ENCODE peak calls at places on chromosomes 7 and 10, in four cellular contexts. One of them, this sample, is unnamed.
A peak's percentile ranks its signal among the peaks of the same experiment; 100 is the strongest.

GRCh38 chr10:86804805-86805204 is 48.4 kb downstream of the BMPR1A start:
- DNase-seq in IMR-90: no peak
- DNase-seq in neuronal stem cell: no peak
- DNase-seq in mesendoderm: no peak
- DNase-seq in this sample: no peak

GRCh38 chr7:135573541-135573940 is 15.8 kb downstream of the NUP205 start:
- DNase-seq in mesendoderm: no peak
- DNase-seq in neuronal stem cell: no peak
- DNase-seq in IMR-90: no peak
- DNase-seq in this sample: no peak

GRCh38 chr7:19982841-19983835 is 209.7 kb upstream of the TMEM196 start:
- DNase-seq in neuronal stem cell: peak; percentile 23
- DNase-seq in IMR-90: peak; percentile 77
- DNase-seq in mesendoderm: peak; percentile 92
- DNase-seq in this sample: peak; percentile 2

GRCh38 chr7:135383525-135383924 is 126.4 kb downstream of the CNOT4 start:
- DNase-seq in neuronal stem cell: no peak
- DNase-seq in mesendoderm: no peak
- DNase-seq in IMR-90: no peak
- DNase-seq in this sample: peak; percentile 1

GRCh38 chr10:120735773-120736371 is 115.3 kb upstream of the WDR11 start:
- DNase-seq in neuronal stem cell: no peak
- DNase-seq in mesendoderm: peak; percentile 35
- DNase-seq in IMR-90: peak; percentile 12
- DNase-seq in this sample: no peak

GRCh38 chr10:14349081-14349480 is 18.4 kb upstream of the FRMD4A start:
- DNase-seq in IMR-90: no peak
- DNase-seq in mesendoderm: no peak
- DNase-seq in neuronal stem cell: no peak
- DNase-seq in this sample: no peak

GRCh38 chr7:26013551-26014083 is 138.4 kb upstream of the NFE2L3 start:
- DNase-seq in IMR-90: no peak
- DNase-seq in neuronal stem cell: no peak
- DNase-seq in mesendoderm: no peak
- DNase-seq in this sample: no peak

GRCh38 chr10:124092270-124093075 is 925 bp downstream of the CHST15 start:
- DNase-seq in IMR-90: no peak
- DNase-seq in neuronal stem cell: peak; percentile 57
- DNase-seq in mesendoderm: peak; percentile 72
- DNase-seq in this sample: peak; percentile 32

GRCh38 chr7:13989138-13989943 is at the start of gene ETV1:
- DNase-seq in IMR-90: peak; percentile 60
- DNase-seq in mesendoderm: peak; percentile 97
- DNase-seq in neuronal stem cell: peak; percentile 86
- DNase-seq in this sample: peak; percentile 29

GRCh38 chr7:50679218-50680007 is 103.3 kb downstream of the GRB10 start:
- DNase-seq in neuronal stem cell: no peak
- DNase-seq in mesendoderm: peak; percentile 48
- DNase-seq in IMR-90: peak; percentile 43
- DNase-seq in this sample: no peak

GRCh38 chr7:127850195-127850594 is 181.0 kb downstream of the LRRC4 start:
- DNase-seq in IMR-90: peak; percentile 17
- DNase-seq in mesendoderm: no peak
- DNase-seq in neuronal stem cell: no peak
- DNase-seq in this sample: no peak

GRCh38 chr10:126463306-126463705 is 75.0 kb upstream of the ADAM12 start:
- DNase-seq in mesendoderm: no peak
- DNase-seq in neuronal stem cell: no peak
- DNase-seq in IMR-90: no peak
- DNase-seq in this sample: no peak

GRCh38 chr7:82964150-82964882 is 198.4 kb downstream of the PCLO start:
- DNase-seq in IMR-90: no peak
- DNase-seq in neuronal stem cell: no peak
- DNase-seq in mesendoderm: no peak
- DNase-seq in this sample: no peak

GRCh38 chr7:107922891-107923290 is 31.9 kb downstream of the DLD start:
- DNase-seq in neuronal stem cell: no peak
- DNase-seq in mesendoderm: no peak
- DNase-seq in IMR-90: peak; percentile 33
- DNase-seq in this sample: peak; percentile 19

GRCh38 chr10:132245056-132245455 is 58.3 kb downstream of the DPYSL4 start:
- DNase-seq in IMR-90: no peak
- DNase-seq in mesendoderm: no peak
- DNase-seq in neuronal stem cell: peak; percentile 54
- DNase-seq in this sample: peak; percentile 14
- H3K4ac ChIP-seq in IMR-90: no peak overlapping the region
- H3K4ac ChIP-seq in mesendoderm: no peak overlapping the region
- H3K4ac ChIP-seq in neuronal stem cell: no peak overlapping the region
- H3K4ac ChIP-seq in this sample: no peak overlapping the region

GRCh38 chr10:482848-483247 is 206.6 kb downstream of the DIP2C start:
- DNase-seq in neuronal stem cell: no peak
- DNase-seq in IMR-90: no peak
- DNase-seq in mesendoderm: no peak
- DNase-seq in this sample: no peak

GRCh38 chr10:481636-482035 is 207.8 kb downstream of the DIP2C start:
- DNase-seq in IMR-90: no peak
- DNase-seq in neuronal stem cell: no peak
- DNase-seq in mesendoderm: no peak
- DNase-seq in this sample: no peak

GRCh38 chr10:483266-483665 is 206.2 kb downstream of the DIP2C start:
- DNase-seq in IMR-90: no peak
- DNase-seq in neuronal stem cell: no peak
- DNase-seq in mesendoderm: no peak
- DNase-seq in this sample: no peak

GRCh38 chr10:480928-481551 is 208.4 kb downstream of the DIP2C start:
- DNase-seq in neuronal stem cell: no peak
- DNase-seq in mesendoderm: no peak
- DNase-seq in IMR-90: peak; percentile 57
- DNase-seq in this sample: no peak

DNA sequence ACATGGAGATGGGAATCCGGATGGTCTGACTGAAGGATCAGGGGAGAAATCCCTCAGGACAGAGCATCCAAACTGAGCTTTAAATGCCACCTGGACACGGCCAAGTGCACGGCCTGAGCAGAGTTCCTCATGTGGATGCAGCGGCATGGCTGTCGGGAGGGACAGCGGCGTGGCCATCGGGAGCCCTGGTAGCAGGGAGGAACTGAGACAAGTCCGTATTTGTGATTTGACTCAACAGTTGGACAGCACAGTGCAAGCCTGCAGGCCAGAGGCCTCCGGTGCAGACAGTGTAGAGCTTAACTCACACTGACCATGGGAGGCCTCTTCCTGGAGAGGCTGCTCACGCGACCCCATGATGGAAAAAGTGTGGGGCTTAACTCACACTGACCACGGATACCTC is 207.4 kb downstream of the DIP2C start:
- DNase-seq in IMR-90: no peak
- DNase-seq in mesendoderm: no peak
- DNase-seq in neuronal stem cell: no peak
- DNase-seq in this sample: no peak
- H3K4ac ChIP-seq in IMR-90: no peak overlapping the region
- H3K4ac ChIP-seq in mesendoderm: no peak overlapping the region
- H3K4ac ChIP-seq in neuronal stem cell: no peak overlapping the region
- H3K4ac ChIP-seq in this sample: no peak overlapping the region

GRCh38 chr7:416761-417624 is 102.7 kb downstream of the PDGFA start:
- DNase-seq in neuronal stem cell: no peak
- DNase-seq in IMR-90: no peak
- DNase-seq in mesendoderm: no peak
- DNase-seq in this sample: no peak

GRCh38 chr7:417973-418601 is 101.6 kb downstream of the PDGFA start:
- DNase-seq in mesendoderm: no peak
- DNase-seq in neuronal stem cell: no peak
- DNase-seq in IMR-90: no peak
- DNase-seq in this sample: no peak

GRCh38 chr7:420142-421055 is 99.2 kb downstream of the PDGFA start:
- DNase-seq in IMR-90: no peak
- DNase-seq in mesendoderm: no peak
- DNase-seq in neuronal stem cell: no peak
- DNase-seq in this sample: no peak

GRCh38 chr7:417625-417889 is 102.1 kb downstream of the PDGFA start:
- DNase-seq in mesendoderm: no peak
- DNase-seq in IMR-90: no peak
- DNase-seq in neuronal stem cell: no peak
- DNase-seq in this sample: no peak

GRCh38 chr7:418636-419280 is 100.9 kb downstream of the PDGFA start:
- DNase-seq in mesendoderm: no peak
- DNase-seq in neuronal stem cell: no peak
- DNase-seq in IMR-90: no peak
- DNase-seq in this sample: no peak
- H3K4ac ChIP-seq in mesendoderm: no peak overlapping the region
- H3K4ac ChIP-seq in neuronal stem cell: no peak overlapping the region
- H3K4ac ChIP-seq in IMR-90: no peak overlapping the region
- H3K4ac ChIP-seq in this sample: no peak overlapping the region

GRCh38 chr10:22293747-22294404 is 22.3 kb upstream of the COMMD3 start:
- DNase-seq in neuronal stem cell: no peak
- DNase-seq in mesendoderm: no peak
- DNase-seq in IMR-90: no peak
- DNase-seq in this sample: no peak
- H3K4ac ChIP-seq in neuronal stem cell: no peak overlapping the region
- H3K4ac ChIP-seq in mesendoderm: no peak overlapping the region
- H3K4ac ChIP-seq in IMR-90: no peak overlapping the region
- H3K4ac ChIP-seq in this sample: no peak overlapping the region

This sample was measured in trophoblast cell.